ENCODE peak calls at places on chromosomes 5 and 9, in six cellular contexts. O is H1, A is uterus, U is right lobe of liver, L is IMR-90, V is heart left ventricle. R is an unnamed sample. For H3K4me1, the result is how much of the 10 kb centered on the place peaks cover.

GRCh38 chr5:40258205-40258604 is 421.5 kb upstream of the PTGER4 start:
- DNase-seq in L (no peak), A (no peak), V (no peak), U (no peak), O (no peak), R (no peak)

GRCh38 chr5:80216753-80217596 is 38.9 kb downstream of the SERINC5 start:
- DNase-seq in A (no peak), V (peak), L (no peak), U (peak), O (no peak), R (no peak)

GRCh38 chr5:166551384-166551783 is 1740.1 kb upstream of the WWC1 start:
- DNase-seq in A (no peak), V (no peak), O (no peak), L (no peak), U (no peak), R (no peak)

GRCh38 chr9:137002646-137003041 is 6.3 kb upstream of the CLIC3 start:
- DNase-seq in L (no peak), A (no peak), O (no peak), U (no peak), V (no peak), R (no peak)

GRCh38 chr5:137385064-137385463 is 114.1 kb downstream of the SPOCK1 start:
- DNase-seq in V (no peak), L (no peak), U (no peak), O (no peak), A (no peak), R (no peak)

GRCh38 chr5:114377050-114377844 is 15.4 kb downstream of the KCNN2 start:
- DNase-seq in V (no peak), L (no peak), O (no peak), U (no peak), A (no peak), R (no peak)

GRCh38 chr9:28491121-28491520 is 917.8 kb upstream of the C9orf72 start:
- DNase-seq in O (no peak), L (no peak), V (no peak), A (no peak), U (no peak), R (no peak)

GRCh38 chr5:149405550-149406202 is 26.6 kb upstream of the IL17B start:
- DNase-seq in L (no peak), U (no peak), A (peak), O (no peak), V (no peak), R (no peak)

GRCh38 chr9:106868565-106868964 is 5.6 kb downstream of the ZNF462 start:
- DNase-seq in U (peak), O (no peak), A (peak), V (no peak), L (no peak), R (peak)

GRCh38 chr9:6415266-6415665 is 2.3 kb downstream of the UHRF2 start:
- DNase-seq in L (no peak), V (no peak), U (no peak), A (no peak), O (no peak), R (no peak)

GRCh38 chr5:175796536-175797499 is 74.6 kb upstream of the CPLX2 start:
- DNase-seq in U (peak), O (peak), V (peak), A (no peak), L (peak), R (peak)

GRCh38 chr5:138109463-138110265 is 25.8 kb downstream of the WNT8A start:
- DNase-seq in V (no peak), O (no peak), U (no peak), L (peak), A (no peak), R (no peak)

GRCh38 chr5:125463441-125464092 is 717.1 kb upstream of the ZNF608 start:
- DNase-seq in U (no peak), V (no peak), L (peak), A (no peak), O (no peak), R (no peak)

GRCh38 chr5:52800394-52801213 is 12.9 kb downstream of the ITGA1 start:
- DNase-seq in V (peak), A (peak), O (no peak), L (peak), U (peak), R (peak)

GRCh38 chr5:80406980-80407734 is 707 bp upstream of the ZFYVE16 start:
- DNase-seq in U (peak), O (no peak), L (peak), V (peak), A (peak), R (no peak)

GRCh38 chr5:131386779-131387178 is 122.9 kb downstream of the CDC42SE2 start:
- DNase-seq in L (peak), A (no peak), O (no peak), V (no peak), U (no peak), R (no peak)
- H3K4me1 ChIP-seq in L (under half), A (under half), O (under half), V (under half), U (under half), R (under half)

DNA sequence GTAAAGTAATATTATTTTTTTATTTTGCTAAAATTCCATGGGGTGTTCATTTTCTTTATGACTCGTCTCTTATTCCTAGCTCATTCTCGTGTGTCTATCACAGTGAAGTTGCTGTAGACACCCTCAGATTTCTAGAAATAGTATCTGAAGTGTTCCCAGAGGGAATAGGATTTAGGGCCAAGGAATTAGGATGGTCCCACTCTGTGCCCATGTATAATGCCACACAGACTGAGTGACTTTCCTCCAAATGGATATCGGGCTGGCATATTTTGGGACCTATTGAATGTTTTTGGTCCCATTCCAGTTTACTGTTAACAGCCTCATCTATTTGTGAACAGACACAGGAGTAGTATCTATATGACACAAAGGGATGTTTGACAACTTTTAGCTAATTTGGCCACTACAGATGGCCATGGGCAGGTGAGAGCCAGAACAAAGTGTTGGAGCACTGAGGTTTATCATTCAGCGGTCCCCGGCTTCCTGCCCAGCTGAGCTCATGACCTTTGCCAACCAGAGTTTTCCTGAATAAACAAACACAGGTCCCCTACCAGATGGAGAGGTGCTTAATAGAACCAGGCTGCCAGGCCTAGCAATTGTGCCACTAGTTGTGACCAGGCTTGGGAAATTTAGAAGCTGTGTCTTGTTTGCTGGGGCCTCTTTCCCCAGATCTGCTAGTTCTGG is 46.9 kb downstream of the MAP1B start:
- DNase-seq in L (no peak), O (no peak), U (no peak), V (peak), A (no peak), R (no peak)
- TF ChIP-seq POLR2A in L (no peak), O (no peak), U (no peak), V (no peak), A (no peak), R (no peak)

DNA sequence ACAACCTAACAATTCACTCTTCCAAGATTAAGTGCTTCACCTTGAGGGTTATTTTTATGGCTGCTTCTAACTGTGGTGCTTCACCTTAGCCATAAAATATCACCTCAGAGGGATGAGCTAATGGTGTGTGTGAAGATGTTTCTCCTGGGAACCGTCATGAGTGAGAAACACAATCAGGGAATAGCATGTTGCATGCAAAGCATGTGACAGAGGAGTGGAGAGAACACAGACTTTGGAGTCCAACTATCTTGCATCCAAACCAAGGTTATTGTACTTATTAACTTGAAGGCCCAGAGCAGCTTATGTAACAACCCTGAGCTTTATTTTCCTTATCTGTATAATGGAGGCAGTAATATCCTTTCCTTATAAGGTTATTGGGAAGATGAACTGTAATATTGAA is 1089.0 kb upstream of the DMAC1 start:
- DNase-seq in A (no peak), V (no peak), O (no peak), U (no peak), L (no peak), R (no peak)
- H3K4me1 ChIP-seq in A (under half), V (under half), O (under half), U (under half), L (under half), R (under half)

GRCh38 chr5:10565785-10566506 is 2.1 kb downstream of the ANKRD33B start:
- DNase-seq in V (no peak), L (no peak), U (no peak), O (no peak), A (no peak), R (no peak)

GRCh38 chr5:10562202-10563131 is 1.4 kb upstream of the ANKRD33B start:
- DNase-seq in O (no peak), A (no peak), U (no peak), L (peak), V (no peak), R (no peak)

GRCh38 chr5:10563132-10563939 is 534 bp upstream of the ANKRD33B start:
- DNase-seq in A (peak), O (no peak), V (no peak), L (peak), U (peak), R (peak)

GRCh38 chr5:10564838-10565784 is 1.2 kb downstream of the ANKRD33B start:
- DNase-seq in V (peak), L (no peak), U (peak), O (no peak), A (no peak), R (no peak)

GRCh38 chr5:10563940-10564837 is at the start of gene ANKRD33B:
- DNase-seq in L (peak), V (peak), A (peak), O (no peak), U (peak), R (no peak)
- TF ChIP-seq POLR2A in L (peak), V (no peak), A (peak), O (no peak), U (no peak), R (peak)

GRCh38 chr5:36943584-36943983 is 67.0 kb downstream of the NIPBL start:
- DNase-seq in O (no peak), V (no peak), L (no peak), A (no peak), U (no peak), R (no peak)

GRCh38 chr5:36944024-36944423 is 67.5 kb downstream of the NIPBL start:
- DNase-seq in V (no peak), L (no peak), U (no peak), A (no peak), O (no peak), R (no peak)

GRCh38 chr5:36945687-36946086 is 69.1 kb downstream of the NIPBL start:
- DNase-seq in V (no peak), L (no peak), A (no peak), U (no peak), O (no peak), R (no peak)

GRCh38 chr5:36946101-36946500 is 69.5 kb downstream of the NIPBL start:
- DNase-seq in U (no peak), L (no peak), V (no peak), O (no peak), A (no peak), R (no peak)

GRCh38 chr5:36944607-36945225 is 68.1 kb downstream of the NIPBL start:
- DNase-seq in V (no peak), A (no peak), U (no peak), O (no peak), L (peak), R (no peak)
- H3K4me1 ChIP-seq in V (half or more), A (under half), U (under half), O (under half), L (under half), R (half or more)